ENCODE peak calls at places on chromosomes 2 and 18, in eight cellular contexts. One of them, this sample, is unnamed.

GRCh38 chr18:22335644-22336275 is 82.0 kb downstream of the CTAGE1 start:
- DNase-seq in heart left ventricle: no peak
- DNase-seq in NB4: no peak
- DNase-seq in stomach: peak
- DNase-seq in suprapubic skin: no peak
- DNase-seq in IMR-90: no peak
- DNase-seq in right lobe of liver: no peak
- DNase-seq in HepG2: no peak
- DNase-seq in this sample: no peak

GRCh38 chr2:60355849-60356261 is 197.6 kb downstream of the BCL11A start:
- DNase-seq in IMR-90: no peak
- DNase-seq in right lobe of liver: no peak
- DNase-seq in suprapubic skin: no peak
- DNase-seq in HepG2: no peak
- DNase-seq in heart left ventricle: no peak
- DNase-seq in stomach: no peak
- DNase-seq in NB4: peak
- DNase-seq in this sample: no peak

GRCh38 chr2:11784747-11785610 is 38.5 kb downstream of the LPIN1 start:
- DNase-seq in IMR-90: peak
- DNase-seq in NB4: peak
- DNase-seq in heart left ventricle: peak
- DNase-seq in stomach: peak
- DNase-seq in right lobe of liver: no peak
- DNase-seq in HepG2: no peak
- DNase-seq in suprapubic skin: no peak
- DNase-seq in this sample: peak

GRCh38 chr2:183079335-183079775 is 808 bp downstream of the DUSP19 start:
- DNase-seq in IMR-90: no peak
- DNase-seq in stomach: no peak
- DNase-seq in suprapubic skin: no peak
- DNase-seq in NB4: peak
- DNase-seq in heart left ventricle: peak
- DNase-seq in right lobe of liver: no peak
- DNase-seq in HepG2: no peak
- DNase-seq in this sample: no peak

GRCh38 chr2:74584088-74584645 is 29.6 kb downstream of the DOK1 start:
- DNase-seq in NB4: no peak
- DNase-seq in IMR-90: peak
- DNase-seq in suprapubic skin: no peak
- DNase-seq in stomach: no peak
- DNase-seq in HepG2: no peak
- DNase-seq in right lobe of liver: no peak
- DNase-seq in heart left ventricle: no peak
- DNase-seq in this sample: no peak

GRCh38 chr2:85935746-85936208 is 47.0 kb upstream of the ST3GAL5 start:
- DNase-seq in NB4: no peak
- DNase-seq in HepG2: no peak
- DNase-seq in right lobe of liver: no peak
- DNase-seq in stomach: no peak
- DNase-seq in heart left ventricle: no peak
- DNase-seq in IMR-90: peak
- DNase-seq in suprapubic skin: no peak
- DNase-seq in this sample: no peak

GRCh38 chr2:81894451-81894990 is 1590.0 kb upstream of the LRRTM1 start:
- DNase-seq in right lobe of liver: no peak
- DNase-seq in stomach: no peak
- DNase-seq in IMR-90: peak
- DNase-seq in NB4: no peak
- DNase-seq in suprapubic skin: no peak
- DNase-seq in heart left ventricle: no peak
- DNase-seq in HepG2: no peak
- DNase-seq in this sample: no peak

GRCh38 chr18:79645291-79645983 is 34.2 kb upstream of the CTDP1 start:
- DNase-seq in HepG2: no peak
- DNase-seq in right lobe of liver: no peak
- DNase-seq in suprapubic skin: no peak
- DNase-seq in NB4: peak
- DNase-seq in IMR-90: no peak
- DNase-seq in stomach: no peak
- DNase-seq in heart left ventricle: no peak
- DNase-seq in this sample: no peak

GRCh38 chr2:73232471-73233153 is 427 bp downstream of the PRADC1 start:
- DNase-seq in NB4: peak
- DNase-seq in stomach: no peak
- DNase-seq in IMR-90: no peak
- DNase-seq in HepG2: no peak
- DNase-seq in right lobe of liver: peak
- DNase-seq in suprapubic skin: peak
- DNase-seq in heart left ventricle: no peak
- DNase-seq in this sample: peak

GRCh38 chr2:189304360-189304759 is 124.8 kb upstream of the COL5A2 start:
- DNase-seq in suprapubic skin: no peak
- DNase-seq in HepG2: no peak
- DNase-seq in NB4: no peak
- DNase-seq in stomach: no peak
- DNase-seq in heart left ventricle: no peak
- DNase-seq in right lobe of liver: no peak
- DNase-seq in IMR-90: no peak
- DNase-seq in this sample: no peak

GRCh38 chr18:67216846-67217245 is 299.7 kb downstream of the DSEL start:
- DNase-seq in suprapubic skin: no peak
- DNase-seq in stomach: no peak
- DNase-seq in NB4: no peak
- DNase-seq in IMR-90: peak
- DNase-seq in right lobe of liver: no peak
- DNase-seq in HepG2: no peak
- DNase-seq in heart left ventricle: no peak
- DNase-seq in this sample: no peak

GRCh38 chr18:7789853-7790552 is 222.9 kb downstream of the PTPRM start:
- DNase-seq in right lobe of liver: no peak
- DNase-seq in heart left ventricle: no peak
- DNase-seq in stomach: peak
- DNase-seq in HepG2: peak
- DNase-seq in suprapubic skin: no peak
- DNase-seq in NB4: peak
- DNase-seq in IMR-90: peak
- DNase-seq in this sample: no peak

GRCh38 chr2:216619411-216620393 is 13.5 kb upstream of the IGFBP2 start:
- DNase-seq in HepG2: peak
- DNase-seq in suprapubic skin: no peak
- DNase-seq in stomach: no peak
- DNase-seq in NB4: peak
- DNase-seq in right lobe of liver: no peak
- DNase-seq in IMR-90: peak
- DNase-seq in heart left ventricle: no peak
- DNase-seq in this sample: peak

GRCh38 chr2:5560981-5561380 is 131.2 kb upstream of the SOX11 start:
- DNase-seq in NB4: no peak
- DNase-seq in right lobe of liver: no peak
- DNase-seq in heart left ventricle: peak
- DNase-seq in IMR-90: peak
- DNase-seq in HepG2: no peak
- DNase-seq in suprapubic skin: no peak
- DNase-seq in stomach: no peak
- DNase-seq in this sample: no peak

GRCh38 chr2:120915670-120916069 is 180.0 kb downstream of the GLI2 start:
- DNase-seq in IMR-90: peak
- DNase-seq in right lobe of liver: no peak
- DNase-seq in heart left ventricle: no peak
- DNase-seq in suprapubic skin: no peak
- DNase-seq in HepG2: no peak
- DNase-seq in NB4: no peak
- DNase-seq in stomach: no peak
- DNase-seq in this sample: no peak

GRCh38 chr2:105443610-105444598 is 45.1 kb upstream of the FHL2 start:
- DNase-seq in HepG2: no peak
- DNase-seq in stomach: no peak
- DNase-seq in heart left ventricle: no peak
- DNase-seq in suprapubic skin: no peak
- DNase-seq in right lobe of liver: no peak
- DNase-seq in IMR-90: peak
- DNase-seq in NB4: no peak
- DNase-seq in this sample: no peak
- TF ChIP-seq POLR2A in HepG2: no peak
- TF ChIP-seq POLR2A in stomach: no peak
- TF ChIP-seq POLR2A in heart left ventricle: no peak
- TF ChIP-seq POLR2A in suprapubic skin: no peak
- TF ChIP-seq POLR2A in right lobe of liver: no peak
- TF ChIP-seq POLR2A in IMR-90: no peak
- TF ChIP-seq POLR2A in NB4: no peak
- TF ChIP-seq POLR2A in this sample: no peak

DNA sequence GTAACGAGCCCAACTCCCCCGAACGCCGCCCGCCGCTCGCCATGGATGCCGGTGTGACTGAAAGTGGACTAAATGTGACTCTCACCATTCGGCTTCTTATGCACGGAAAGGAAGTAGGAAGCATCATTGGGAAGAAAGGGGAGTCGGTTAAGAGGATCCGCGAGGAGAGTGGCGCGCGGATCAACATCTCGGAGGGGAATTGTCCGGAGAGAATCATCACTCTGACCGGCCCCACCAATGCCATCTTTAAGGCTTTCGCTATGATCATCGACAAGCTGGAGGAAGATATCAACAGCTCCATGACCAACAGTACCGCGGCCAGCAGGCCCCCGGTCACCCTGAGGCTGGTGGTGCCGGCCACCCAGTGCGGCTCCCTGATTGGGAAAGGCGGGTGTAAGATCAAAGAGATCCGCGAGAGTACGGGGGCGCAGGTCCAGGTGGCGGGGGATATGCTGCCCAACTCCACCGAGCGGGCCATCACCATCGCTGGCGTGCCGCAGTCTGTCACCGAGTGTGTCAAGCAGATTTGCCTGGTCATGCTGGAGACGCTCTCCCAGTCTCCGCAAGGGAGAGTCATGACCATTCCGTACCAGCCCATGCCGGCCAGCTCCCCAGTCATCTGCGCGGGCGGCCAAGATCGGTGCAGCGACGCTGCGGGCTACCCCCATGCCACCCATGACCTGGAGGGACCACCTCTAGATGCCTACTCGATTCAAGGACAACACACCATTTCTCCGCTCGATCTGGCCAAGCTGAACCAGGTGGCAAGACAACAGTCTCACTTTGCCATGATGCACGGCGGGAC is 628 bp downstream of the PCBP1 start:
- DNase-seq in NB4: peak
- DNase-seq in right lobe of liver: peak
- DNase-seq in suprapubic skin: peak
- DNase-seq in stomach: peak
- DNase-seq in IMR-90: peak
- DNase-seq in HepG2: peak
- DNase-seq in heart left ventricle: peak
- DNase-seq in this sample: peak
- TF ChIP-seq POLR2A in NB4: no peak
- TF ChIP-seq POLR2A in right lobe of liver: peak
- TF ChIP-seq POLR2A in suprapubic skin: no peak
- TF ChIP-seq POLR2A in stomach: no peak
- TF ChIP-seq POLR2A in IMR-90: peak
- TF ChIP-seq POLR2A in HepG2: peak
- TF ChIP-seq POLR2A in heart left ventricle: no peak
- TF ChIP-seq POLR2A in this sample: peak

DNA sequence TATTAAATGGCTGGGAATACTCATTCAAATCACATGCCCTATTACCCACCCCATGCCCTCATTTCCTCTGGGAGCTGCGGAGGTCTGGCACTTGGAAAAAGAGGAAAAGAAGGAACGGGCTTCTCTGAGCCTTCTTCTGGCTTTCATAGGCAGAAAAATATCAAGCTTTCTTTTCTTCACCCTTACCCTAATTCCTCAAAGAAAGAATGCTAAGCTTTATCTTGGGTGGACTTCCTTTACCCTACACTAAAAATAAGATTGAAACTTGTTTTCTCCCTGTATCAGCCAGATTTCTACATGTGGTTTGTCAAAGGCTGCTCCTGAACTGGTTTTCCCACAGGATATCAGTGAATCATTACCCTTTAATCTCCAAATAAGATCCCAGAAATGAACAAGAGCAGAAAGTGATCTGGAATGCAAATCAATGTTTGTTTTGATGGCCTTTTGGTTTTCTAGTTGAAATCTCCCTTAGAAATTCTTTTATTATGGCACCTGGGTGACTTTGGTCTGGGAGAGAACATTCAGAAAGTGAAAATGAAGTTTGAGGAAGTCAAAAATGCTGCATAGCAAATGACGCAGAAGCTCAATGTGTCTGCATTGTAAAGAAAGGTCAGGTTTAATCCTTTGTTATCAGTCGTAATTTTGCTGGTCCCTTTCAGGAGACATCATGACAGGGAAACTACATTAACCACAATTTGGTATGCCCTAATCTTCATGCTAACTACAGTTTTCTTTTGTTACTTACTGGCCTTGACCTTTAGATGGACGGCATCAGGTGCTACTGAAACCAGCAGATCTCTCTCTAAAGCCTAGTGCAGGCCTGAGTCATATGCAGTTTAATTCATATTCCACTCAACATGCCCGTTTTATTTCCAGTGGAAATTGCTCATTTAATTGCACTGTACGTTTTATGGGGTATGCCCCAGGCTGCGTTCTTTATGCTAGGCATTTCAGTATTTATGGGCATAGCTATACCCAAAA is 46.6 kb upstream of the HNRNPA3 start:
- DNase-seq in heart left ventricle: no peak
- DNase-seq in right lobe of liver: no peak
- DNase-seq in NB4: peak
- DNase-seq in suprapubic skin: no peak
- DNase-seq in IMR-90: peak
- DNase-seq in stomach: no peak
- DNase-seq in HepG2: peak
- DNase-seq in this sample: no peak
- TF ChIP-seq POLR2A in heart left ventricle: no peak
- TF ChIP-seq POLR2A in right lobe of liver: no peak
- TF ChIP-seq POLR2A in NB4: no peak
- TF ChIP-seq POLR2A in suprapubic skin: no peak
- TF ChIP-seq POLR2A in IMR-90: no peak
- TF ChIP-seq POLR2A in stomach: no peak
- TF ChIP-seq POLR2A in HepG2: no peak
- TF ChIP-seq POLR2A in this sample: no peak

GRCh38 chr18:47174545-47175116 is 1.5 kb downstream of the IER3IP1 start:
- DNase-seq in stomach: no peak
- DNase-seq in suprapubic skin: no peak
- DNase-seq in heart left ventricle: no peak
- DNase-seq in IMR-90: no peak
- DNase-seq in HepG2: no peak
- DNase-seq in right lobe of liver: no peak
- DNase-seq in NB4: no peak
- DNase-seq in this sample: no peak

GRCh38 chr18:47172476-47172875 is 3.7 kb downstream of the IER3IP1 start:
- DNase-seq in NB4: no peak
- DNase-seq in suprapubic skin: no peak
- DNase-seq in HepG2: no peak
- DNase-seq in IMR-90: peak
- DNase-seq in stomach: no peak
- DNase-seq in right lobe of liver: no peak
- DNase-seq in heart left ventricle: no peak
- DNase-seq in this sample: no peak

GRCh38 chr18:47175283-47175894 is 775 bp downstream of the IER3IP1 start:
- DNase-seq in right lobe of liver: no peak
- DNase-seq in IMR-90: no peak
- DNase-seq in HepG2: no peak
- DNase-seq in NB4: no peak
- DNase-seq in suprapubic skin: no peak
- DNase-seq in heart left ventricle: no peak
- DNase-seq in stomach: no peak
- DNase-seq in this sample: no peak

GRCh38 chr18:47180765-47181164 is 4.6 kb upstream of the IER3IP1 start:
- DNase-seq in stomach: no peak
- DNase-seq in HepG2: no peak
- DNase-seq in right lobe of liver: no peak
- DNase-seq in IMR-90: no peak
- DNase-seq in suprapubic skin: no peak
- DNase-seq in NB4: no peak
- DNase-seq in heart left ventricle: no peak
- DNase-seq in this sample: no peak

GRCh38 chr18:47175895-47176575 is at the start of gene IER3IP1:
- DNase-seq in IMR-90: peak
- DNase-seq in HepG2: peak
- DNase-seq in NB4: peak
- DNase-seq in suprapubic skin: peak
- DNase-seq in heart left ventricle: peak
- DNase-seq in stomach: peak
- DNase-seq in right lobe of liver: peak
- DNase-seq in this sample: peak
- TF ChIP-seq POLR2A in IMR-90: peak
- TF ChIP-seq POLR2A in HepG2: peak
- TF ChIP-seq POLR2A in NB4: peak
- TF ChIP-seq POLR2A in suprapubic skin: no peak
- TF ChIP-seq POLR2A in heart left ventricle: no peak
- TF ChIP-seq POLR2A in stomach: no peak
- TF ChIP-seq POLR2A in right lobe of liver: peak
- TF ChIP-seq POLR2A in this sample: peak